ENCODE peak calls at places on chromosomes 11 and 22, in four cellular contexts. One of them, this sample, is unnamed.

GRCh38 chr11:113991170-113991569 is 16.3 kb downstream of the HTR3A start:
- DNase-seq in GM12865: no peak
- DNase-seq in foreskin keratinocyte: peak; percentile 13
- DNase-seq in nephron progenitor cell: peak; percentile 89
- DNase-seq in this sample: no peak

GRCh38 chr11:77088236-77089003 is 14.2 kb upstream of the OMP start:
- DNase-seq in GM12865: no peak
- DNase-seq in foreskin keratinocyte: no peak
- DNase-seq in nephron progenitor cell: no peak
- DNase-seq in this sample: no peak

GRCh38 chr11:119490253-119491006 is 67.5 kb upstream of the THY1 start:
- DNase-seq in GM12865: no peak
- DNase-seq in foreskin keratinocyte: no peak
- DNase-seq in nephron progenitor cell: no peak
- DNase-seq in this sample: no peak

GRCh38 chr11:69645801-69646492 is 5.0 kb downstream of the CCND1 start:
- DNase-seq in GM12865: no peak
- DNase-seq in foreskin keratinocyte: no peak
- DNase-seq in nephron progenitor cell: no peak
- DNase-seq in this sample: no peak

GRCh38 chr11:45852712-45853101 is 5.4 kb downstream of the CRY2 start:
- DNase-seq in GM12865: peak; percentile 58
- DNase-seq in foreskin keratinocyte: no peak
- DNase-seq in nephron progenitor cell: no peak
- DNase-seq in this sample: peak; percentile 65

GRCh38 chr22:21612858-21613257 is 17.0 kb downstream of the YDJC start:
- DNase-seq in GM12865: no peak
- DNase-seq in foreskin keratinocyte: peak; percentile 56
- DNase-seq in nephron progenitor cell: no peak
- DNase-seq in this sample: no peak

GRCh38 chr11:216081-216974 is 8.8 kb downstream of the RIC8A start:
- DNase-seq in GM12865: no peak
- DNase-seq in foreskin keratinocyte: no peak
- DNase-seq in nephron progenitor cell: no peak
- DNase-seq in this sample: no peak

GRCh38 chr11:129960216-129961214 is 42.1 kb downstream of the PRDM10 start:
- DNase-seq in GM12865: peak; percentile 63
- DNase-seq in foreskin keratinocyte: peak; percentile 79
- DNase-seq in nephron progenitor cell: no peak
- DNase-seq in this sample: peak; percentile 56

GRCh38 chr11:69357458-69358397 is 63.8 kb downstream of the MYEOV start:
- DNase-seq in GM12865: no peak
- DNase-seq in foreskin keratinocyte: no peak
- DNase-seq in nephron progenitor cell: no peak
- DNase-seq in this sample: no peak

GRCh38 chr22:44210721-44211120 is 30.0 kb downstream of the PARVG start:
- DNase-seq in GM12865: no peak
- DNase-seq in foreskin keratinocyte: no peak
- DNase-seq in nephron progenitor cell: no peak
- DNase-seq in this sample: no peak

GRCh38 chr11:4025957-4026324 is 68.7 kb upstream of the RRM1 start:
- DNase-seq in GM12865: no peak
- DNase-seq in foreskin keratinocyte: no peak
- DNase-seq in nephron progenitor cell: no peak
- DNase-seq in this sample: no peak

GRCh38 chr11:76805206-76805913 is 22.2 kb downstream of the TSKU start:
- DNase-seq in GM12865: no peak
- DNase-seq in foreskin keratinocyte: peak; percentile 52
- DNase-seq in nephron progenitor cell: no peak
- DNase-seq in this sample: peak; percentile 21

GRCh38 chr22:42171417-42171816 is 40.8 kb upstream of the CYP2D6 start:
- DNase-seq in GM12865: no peak
- DNase-seq in foreskin keratinocyte: no peak
- DNase-seq in nephron progenitor cell: no peak
- DNase-seq in this sample: no peak

GRCh38 chr11:122253541-122254317 is 137.7 kb upstream of the BLID start:
- DNase-seq in GM12865: no peak
- DNase-seq in foreskin keratinocyte: peak; percentile 89
- DNase-seq in nephron progenitor cell: no peak
- DNase-seq in this sample: no peak

GRCh38 chr11:35305670-35306382 is 113.5 kb downstream of the SLC1A2 start:
- DNase-seq in GM12865: peak; percentile 71
- DNase-seq in foreskin keratinocyte: no peak
- DNase-seq in nephron progenitor cell: peak; percentile 41
- DNase-seq in this sample: peak; percentile 62

GRCh38 chr22:37607912-37608476 is 640 bp upstream of the GGA1 start:
- DNase-seq in GM12865: no peak
- DNase-seq in foreskin keratinocyte: no peak
- DNase-seq in nephron progenitor cell: no peak
- DNase-seq in this sample: no peak

GRCh38 chr22:37611202-37611601 is 2.6 kb downstream of the GGA1 start:
- DNase-seq in GM12865: no peak
- DNase-seq in foreskin keratinocyte: no peak
- DNase-seq in nephron progenitor cell: no peak
- DNase-seq in this sample: no peak

GRCh38 chr22:37608477-37609239 is at the start of gene GGA1:
- DNase-seq in GM12865: peak; percentile 99
- DNase-seq in foreskin keratinocyte: peak; percentile 96
- DNase-seq in nephron progenitor cell: peak; percentile 91
- DNase-seq in this sample: peak; percentile 97

GRCh38 chr22:37609240-37610152 is 862 bp downstream of the GGA1 start:
- DNase-seq in GM12865: peak; percentile 81
- DNase-seq in foreskin keratinocyte: no peak
- DNase-seq in nephron progenitor cell: peak; percentile 42
- DNase-seq in this sample: peak; percentile 42

GRCh38 chr22:37610480-37611148 is 2.0 kb downstream of the GGA1 start:
- DNase-seq in GM12865: no peak
- DNase-seq in foreskin keratinocyte: no peak
- DNase-seq in nephron progenitor cell: no peak
- DNase-seq in this sample: no peak
- TF ChIP-seq CTCF in GM12865: no peak
- TF ChIP-seq CTCF in foreskin keratinocyte: no peak
- TF ChIP-seq CTCF in nephron progenitor cell: no peak
- TF ChIP-seq CTCF in this sample: no peak

DNA sequence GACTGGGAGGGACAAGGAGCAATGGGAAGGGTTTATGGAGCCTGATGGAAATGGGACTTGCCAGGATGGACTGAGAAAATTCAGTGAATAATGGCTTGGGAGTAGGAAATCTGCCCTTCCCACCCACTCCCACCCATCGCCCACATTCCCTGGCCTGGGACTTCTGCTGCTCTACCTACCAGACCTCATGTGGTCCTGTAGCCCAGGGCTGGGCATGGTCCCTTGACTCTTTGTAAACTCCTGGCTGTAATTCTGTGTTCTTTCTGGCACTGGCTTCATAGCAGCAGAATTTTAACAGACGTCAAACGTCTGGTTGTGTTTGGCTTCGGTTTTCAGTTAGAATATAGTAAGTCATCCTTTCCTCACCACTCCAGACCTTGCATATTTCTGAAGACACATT is 210.7 kb downstream of the CSNK2A3 start:
- DNase-seq in GM12865: no peak
- DNase-seq in foreskin keratinocyte: no peak
- DNase-seq in nephron progenitor cell: no peak
- DNase-seq in this sample: no peak
- TF ChIP-seq CTCF in GM12865: no peak
- TF ChIP-seq CTCF in foreskin keratinocyte: no peak
- TF ChIP-seq CTCF in nephron progenitor cell: no peak
- TF ChIP-seq CTCF in this sample: no peak

GRCh38 chr11:12871788-12872321 is 137.3 kb upstream of the RASSF10 start:
- DNase-seq in GM12865: no peak
- DNase-seq in foreskin keratinocyte: no peak
- DNase-seq in nephron progenitor cell: no peak
- DNase-seq in this sample: no peak
- TF ChIP-seq CTCF in GM12865: no peak
- TF ChIP-seq CTCF in foreskin keratinocyte: no peak
- TF ChIP-seq CTCF in nephron progenitor cell: no peak
- TF ChIP-seq CTCF in this sample: no peak

DNA sequence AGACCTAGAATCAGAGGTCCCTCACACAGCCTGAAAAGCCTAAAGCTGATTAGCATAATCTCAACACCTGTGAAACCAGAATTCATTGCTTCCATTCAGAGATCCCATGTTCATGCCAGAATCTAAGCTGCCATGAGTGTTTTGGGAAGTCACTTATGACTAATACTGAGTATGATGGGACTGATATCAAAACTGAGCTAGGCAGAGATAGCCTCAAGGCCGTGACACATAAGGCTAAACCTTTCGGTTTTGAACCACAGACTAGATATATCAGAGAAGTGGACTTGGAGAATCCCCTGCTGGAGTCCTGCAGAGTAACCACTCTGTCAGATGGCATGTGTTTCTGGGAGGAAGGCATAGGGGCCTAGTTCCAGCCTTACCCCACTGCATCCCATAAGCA is 23.1 kb upstream of the GLYATL2 start:
- DNase-seq in GM12865: peak; percentile 21
- DNase-seq in foreskin keratinocyte: peak; percentile 85
- DNase-seq in nephron progenitor cell: no peak
- DNase-seq in this sample: no peak
- TF ChIP-seq CTCF in GM12865: no peak
- TF ChIP-seq CTCF in foreskin keratinocyte: peak; percentile 42
- TF ChIP-seq CTCF in nephron progenitor cell: no peak
- TF ChIP-seq CTCF in this sample: no peak

DNA sequence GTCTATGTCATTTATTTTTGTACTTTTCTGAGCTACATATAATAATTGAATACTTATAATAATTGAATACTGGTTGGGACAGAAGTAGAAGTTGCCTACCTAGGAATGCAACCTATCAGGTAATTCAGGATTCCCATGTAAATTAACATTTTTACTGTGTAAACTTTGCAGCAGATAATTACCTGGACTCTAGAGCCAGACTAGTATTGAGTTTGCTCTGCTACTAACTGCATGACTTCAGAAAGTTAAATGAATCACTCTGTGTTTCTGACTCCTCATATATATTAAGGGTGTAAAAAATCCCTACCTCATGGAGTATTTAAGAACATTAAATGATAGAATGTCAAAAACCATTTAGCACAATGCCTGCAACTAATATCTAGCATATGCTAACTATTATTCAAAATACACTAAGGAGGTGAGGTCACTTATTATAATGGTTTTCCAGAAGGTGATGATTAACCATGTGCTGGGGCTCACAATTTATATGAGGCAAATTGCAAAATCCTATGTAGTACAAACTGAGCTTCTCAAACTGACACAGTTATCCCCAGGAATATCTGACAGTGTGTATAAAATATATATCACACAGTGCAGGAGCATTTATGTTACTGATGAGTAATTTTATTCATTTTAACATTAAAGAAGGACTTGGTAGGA is 138.1 kb upstream of the ANO3 start:
- DNase-seq in GM12865: no peak
- DNase-seq in foreskin keratinocyte: peak; percentile 26
- DNase-seq in nephron progenitor cell: no peak
- DNase-seq in this sample: no peak
- TF ChIP-seq CTCF in GM12865: no peak
- TF ChIP-seq CTCF in foreskin keratinocyte: no peak
- TF ChIP-seq CTCF in nephron progenitor cell: no peak
- TF ChIP-seq CTCF in this sample: no peak

GRCh38 chr22:35347462-35347861 is 33.4 kb upstream of the HMOX1 start:
- DNase-seq in GM12865: no peak
- DNase-seq in foreskin keratinocyte: no peak
- DNase-seq in nephron progenitor cell: no peak
- DNase-seq in this sample: no peak
- TF ChIP-seq CTCF in GM12865: no peak
- TF ChIP-seq CTCF in foreskin keratinocyte: no peak
- TF ChIP-seq CTCF in nephron progenitor cell: no peak
- TF ChIP-seq CTCF in this sample: no peak

GRCh38 chr22:33579448-33580093 is 340.7 kb downstream of the LARGE1 start:
- DNase-seq in GM12865: peak; percentile 76
- DNase-seq in foreskin keratinocyte: peak; percentile 11
- DNase-seq in nephron progenitor cell: peak; percentile 69
- DNase-seq in this sample: peak; percentile 65
- TF ChIP-seq CTCF in GM12865: peak; percentile 87
- TF ChIP-seq CTCF in foreskin keratinocyte: peak; percentile 78
- TF ChIP-seq CTCF in nephron progenitor cell: peak; percentile 76
- TF ChIP-seq CTCF in this sample: peak; percentile 86